ENCODE peak calls at places on chromosome 11, in ten cellular contexts. N is SK-N-SH, C is left lung, B is AG04450, Q is right lobe of liver, P is endothelial cell, E is prostate gland, D is lung, M is suprapubic skin, G is heart right ventricle. H is an unnamed sample.
A peak's percentile ranks its signal among the peaks of the same experiment; 100 is the strongest.

GRCh38 chr11:125594958-125595357 is 2.3 kb downstream of the STT3A start:
- DNase-seq in N (no peak), C (no peak), B (no peak), Q (no peak), P (no peak), E (no peak), D (no peak), M (no peak), G (no peak), H (no peak)

GRCh38 chr11:48142886-48143285 is 73.7 kb upstream of the OR4B1 start:
- DNase-seq in N (no peak), C (no peak), B (no peak), Q (no peak), P (no peak), E (no peak), D (no peak), M (no peak), G (no peak), H (no peak)

GRCh38 chr11:85844439-85845051 is 10.6 kb upstream of the CCDC83 start:
- DNase-seq in N (no peak), C (no peak), B (no peak), Q (no peak), P (no peak), E (no peak), D (no peak), M (no peak), G (no peak), H (no peak)

GRCh38 chr11:69520186-69520585 is 38.7 kb downstream of the LINC01488 start:
- DNase-seq in N (no peak), C (no peak), B (no peak), Q (no peak), P (no peak), E (no peak), D (no peak), M (no peak), G (no peak), H (no peak)

GRCh38 chr11:41779401-41779960 is 320.0 kb upstream of the LRRC4C start:
- DNase-seq in N (no peak), C (no peak), B (no peak), Q (no peak), P (no peak), E (no peak), D (no peak), M (no peak), G (no peak), H (no peak)

GRCh38 chr11:7967826-7968225 is 2.6 kb upstream of the NLRP10 start:
- DNase-seq in N (no peak), C (no peak), B (no peak), Q (no peak), P (no peak), E (no peak), D (no peak), M (no peak), G (no peak), H (no peak)

GRCh38 chr11:11261629-11262028 is 91.4 kb downstream of the CSNK2A3 start:
- DNase-seq in N (no peak), C (no peak), B (no peak), Q (no peak), P (no peak), E (no peak), D (no peak), M (no peak), G (no peak), H (no peak)

GRCh38 chr11:118074091-118074685 is 2.7 kb upstream of the TMPRSS4 start:
- DNase-seq in N (no peak), C (no peak), B (no peak), Q (no peak), P (no peak), E (no peak), D (no peak), M (no peak), G (no peak), H (no peak)

GRCh38 chr11:57240757-57241156 is 3.7 kb upstream of the APLNR start:
- DNase-seq in N (peak; percentile 89), C (no peak), B (no peak), Q (no peak), P (no peak), E (no peak), D (no peak), M (no peak), G (no peak), H (no peak)

GRCh38 chr11:120807414-120808150 is 216.3 kb upstream of the TBCEL start:
- DNase-seq in N (no peak), C (no peak), B (peak; percentile 87), Q (no peak), P (no peak), E (no peak), D (no peak), M (no peak), G (no peak), H (no peak)

GRCh38 chr11:46117842-46118241 is 3.4 kb downstream of the PHF21A start:
- DNase-seq in N (no peak), C (no peak), B (no peak), Q (no peak), P (no peak), E (no peak), D (no peak), M (no peak), G (no peak), H (no peak)

GRCh38 chr11:408154-409007 is 6.4 kb downstream of the SIGIRR start:
- DNase-seq in N (no peak), C (no peak), B (no peak), Q (peak; percentile 49), P (no peak), E (no peak), D (no peak), M (no peak), G (no peak), H (no peak)

GRCh38 chr11:405323-405975 is 9.3 kb downstream of the SIGIRR start:
- DNase-seq in N (no peak), C (no peak), B (no peak), Q (peak; percentile 93), P (no peak), E (no peak), D (no peak), M (no peak), G (peak; percentile 69), H (no peak)

GRCh38 chr11:405976-406795 is 8.6 kb downstream of the SIGIRR start:
- DNase-seq in N (no peak), C (peak; percentile 74), B (no peak), Q (peak; percentile 61), P (no peak), E (no peak), D (no peak), M (no peak), G (no peak), H (no peak)

GRCh38 chr11:407651-408080 is 7.1 kb downstream of the SIGIRR start:
- DNase-seq in N (no peak), C (no peak), B (no peak), Q (no peak), P (no peak), E (no peak), D (no peak), M (no peak), G (no peak), H (no peak)

GRCh38 chr11:406796-407650 is 7.8 kb downstream of the SIGIRR start:
- DNase-seq in N (peak; percentile 99), C (peak; percentile 93), B (peak; percentile 41), Q (peak; percentile 94), P (peak; percentile 53), E (peak; percentile 61), D (peak; percentile 78), M (no peak), G (peak; percentile 85), H (no peak)
- TF ChIP-seq CTCF in N (no peak), C (no peak), B (no peak), Q (peak; percentile 17), P (no peak), E (peak; percentile 27), D (no peak), M (no peak), G (no peak), H (no peak)

GRCh38 chr11:86938900-86939880 is 16.0 kb downstream of the FZD4 start:
- DNase-seq in N (peak; percentile 41), C (no peak), B (no peak), Q (no peak), P (peak; percentile 37), E (peak; percentile 32), D (no peak), M (no peak), G (no peak), H (no peak)
- TF ChIP-seq CTCF in N (peak; percentile 68), C (peak; percentile 72), B (peak; percentile 67), Q (peak; percentile 54), P (peak; percentile 81), E (peak; percentile 81), D (peak; percentile 57), M (peak; percentile 70), G (peak; percentile 60), H (peak; percentile 72)

DNA sequence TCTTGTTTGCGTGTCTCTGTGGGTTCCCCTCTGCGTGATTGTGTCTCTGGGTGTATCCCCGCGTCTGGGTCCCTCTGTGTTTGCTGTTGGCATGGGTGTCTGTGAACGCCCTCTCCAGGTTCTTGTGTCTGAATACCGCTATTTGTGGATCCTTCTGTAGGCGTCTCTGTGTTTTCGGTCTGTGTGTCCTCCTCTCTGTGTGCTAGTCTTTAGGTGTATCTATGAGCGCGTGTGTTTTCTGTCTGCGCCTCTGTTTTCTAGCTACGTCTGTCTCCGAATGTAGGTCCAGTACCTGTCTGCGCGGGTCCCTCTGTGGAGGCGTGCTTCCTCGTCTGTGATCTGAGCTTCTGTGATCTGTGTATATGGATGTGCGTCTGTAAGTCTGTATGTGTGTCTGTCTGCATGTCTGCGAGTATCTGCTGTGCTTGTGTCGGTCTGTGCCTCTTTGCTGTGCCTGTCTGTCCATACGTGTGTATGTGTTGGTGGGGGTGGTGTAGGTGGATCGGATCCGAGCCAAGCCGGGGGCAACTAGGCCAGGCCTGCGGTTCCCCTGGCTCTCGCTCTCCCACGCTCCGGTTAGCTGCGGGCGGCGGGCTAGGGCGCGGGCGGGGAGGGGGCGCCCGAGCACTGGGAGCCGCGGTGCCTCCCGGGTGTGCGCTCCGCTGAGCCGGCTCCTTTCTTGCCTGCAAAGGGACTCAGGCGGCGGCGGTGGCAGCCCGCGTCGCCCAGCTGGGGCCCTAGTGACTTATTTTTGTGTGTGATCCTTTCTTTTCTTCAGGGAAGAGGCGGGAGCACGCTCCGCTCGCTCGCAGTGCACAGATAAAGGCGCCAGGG is 105.3 kb upstream of the E2F8 start:
- DNase-seq in N (peak; percentile 84), C (peak; percentile 57), B (no peak), Q (peak; percentile 47), P (peak; percentile 20), E (no peak), D (no peak), M (no peak), G (peak; percentile 26), H (no peak)
- TF ChIP-seq CTCF in N (no peak), C (no peak), B (no peak), Q (no peak), P (no peak), E (no peak), D (no peak), M (no peak), G (no peak), H (no peak)

DNA sequence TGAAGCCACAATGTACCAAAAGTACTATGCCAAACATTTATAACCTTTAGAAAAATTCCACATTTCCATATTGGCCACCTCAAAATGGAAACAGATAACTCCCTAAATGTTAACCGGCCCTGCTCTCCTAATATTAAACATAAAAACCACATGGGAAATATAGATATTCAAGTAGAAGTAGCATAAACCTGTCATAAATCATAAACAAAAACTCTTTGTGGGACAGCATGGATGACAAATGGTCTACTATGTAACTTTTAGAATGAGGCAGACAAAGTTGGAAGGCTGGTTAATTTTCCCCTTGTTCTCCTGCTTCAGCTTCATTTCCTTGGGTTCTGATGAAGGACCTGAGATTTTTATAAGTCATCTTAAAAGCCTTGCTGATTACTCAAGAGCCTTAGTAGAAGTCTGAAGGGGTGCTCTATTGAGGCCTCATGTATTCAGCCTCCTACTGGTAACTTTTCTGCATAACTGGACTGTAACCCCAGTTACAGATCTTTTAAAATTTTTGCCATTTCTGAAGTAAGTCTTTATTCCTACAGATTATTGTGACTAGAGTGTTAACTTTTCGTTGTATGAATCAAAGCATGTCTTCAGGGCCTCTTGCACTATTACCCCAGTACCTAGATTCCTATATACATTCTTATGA is 116.4 kb downstream of the STIM1 start:
- DNase-seq in N (no peak), C (no peak), B (no peak), Q (no peak), P (no peak), E (no peak), D (no peak), M (no peak), G (no peak), H (no peak)
- TF ChIP-seq CTCF in N (peak; percentile 14), C (peak; percentile 19), B (peak; percentile 33), Q (no peak), P (no peak), E (no peak), D (no peak), M (no peak), G (no peak), H (no peak)